ENCODE peak calls at places on chromosomes 1 and 21, in eight cellular contexts. One of them, this sample, is unnamed.

GRCh38 chr1:21189906-21190500 is 13.3 kb upstream of the EIF4G3 start:
- DNase-seq in cardiac muscle cell: no peak
- DNase-seq in HEK293T: no peak
- DNase-seq in caudate nucleus: no peak
- DNase-seq in NCI-H1092: no peak
- DNase-seq in thyroid gland: no peak
- DNase-seq in AG08395: no peak
- DNase-seq in AG20443: no peak
- DNase-seq in this sample: no peak

GRCh38 chr1:69410457-69410850 is 157.3 kb upstream of the LRRC7 start:
- DNase-seq in HEK293T: no peak
- DNase-seq in NCI-H1092: no peak
- DNase-seq in AG20443: no peak
- DNase-seq in thyroid gland: no peak
- DNase-seq in AG08395: no peak
- DNase-seq in cardiac muscle cell: no peak
- DNase-seq in caudate nucleus: no peak
- DNase-seq in this sample: no peak

GRCh38 chr1:207826557-207827487 is 75.0 kb downstream of the CD46 start:
- DNase-seq in AG08395: no peak
- DNase-seq in thyroid gland: peak
- DNase-seq in caudate nucleus: no peak
- DNase-seq in cardiac muscle cell: no peak
- DNase-seq in NCI-H1092: no peak
- DNase-seq in AG20443: no peak
- DNase-seq in HEK293T: no peak
- DNase-seq in this sample: no peak

GRCh38 chr21:27219068-27219467 is 252.2 kb upstream of the ADAMTS5 start:
- DNase-seq in cardiac muscle cell: peak
- DNase-seq in AG08395: peak
- DNase-seq in AG20443: peak
- DNase-seq in thyroid gland: no peak
- DNase-seq in NCI-H1092: no peak
- DNase-seq in HEK293T: no peak
- DNase-seq in caudate nucleus: no peak
- DNase-seq in this sample: no peak

GRCh38 chr1:184191181-184191601 is 139.7 kb downstream of the TSEN15 start:
- DNase-seq in caudate nucleus: peak
- DNase-seq in HEK293T: no peak
- DNase-seq in AG08395: peak
- DNase-seq in cardiac muscle cell: peak
- DNase-seq in NCI-H1092: no peak
- DNase-seq in thyroid gland: no peak
- DNase-seq in AG20443: peak
- DNase-seq in this sample: no peak

GRCh38 chr1:244664353-244664752 is 11.4 kb downstream of the DESI2 start:
- DNase-seq in thyroid gland: no peak
- DNase-seq in AG20443: no peak
- DNase-seq in NCI-H1092: no peak
- DNase-seq in caudate nucleus: no peak
- DNase-seq in cardiac muscle cell: no peak
- DNase-seq in AG08395: no peak
- DNase-seq in HEK293T: no peak
- DNase-seq in this sample: no peak

GRCh38 chr1:100380635-100381034 is 28.3 kb downstream of the CDC14A start:
- DNase-seq in AG08395: no peak
- DNase-seq in caudate nucleus: no peak
- DNase-seq in thyroid gland: no peak
- DNase-seq in AG20443: no peak
- DNase-seq in NCI-H1092: no peak
- DNase-seq in cardiac muscle cell: no peak
- DNase-seq in HEK293T: no peak
- DNase-seq in this sample: no peak

GRCh38 chr1:49728377-49728776 is 295.4 kb downstream of the AGBL4 start:
- DNase-seq in cardiac muscle cell: no peak
- DNase-seq in NCI-H1092: no peak
- DNase-seq in thyroid gland: no peak
- DNase-seq in caudate nucleus: no peak
- DNase-seq in AG20443: no peak
- DNase-seq in AG08395: no peak
- DNase-seq in HEK293T: no peak
- DNase-seq in this sample: no peak

GRCh38 chr1:182702826-182703524 is 18.6 kb upstream of the RGS8 start:
- DNase-seq in AG08395: no peak
- DNase-seq in HEK293T: no peak
- DNase-seq in cardiac muscle cell: no peak
- DNase-seq in thyroid gland: no peak
- DNase-seq in AG20443: no peak
- DNase-seq in NCI-H1092: peak
- DNase-seq in caudate nucleus: no peak
- DNase-seq in this sample: no peak

GRCh38 chr1:191963286-191963685 is 195.0 kb upstream of the RGS18 start:
- DNase-seq in caudate nucleus: no peak
- DNase-seq in HEK293T: no peak
- DNase-seq in NCI-H1092: no peak
- DNase-seq in AG20443: no peak
- DNase-seq in cardiac muscle cell: peak
- DNase-seq in thyroid gland: no peak
- DNase-seq in AG08395: no peak
- DNase-seq in this sample: no peak